ENCODE peak calls at places on chromosomes 1 and 21, in nine cellular contexts. Y is NCI-H774, I is body of pancreas, Q is skeletal muscle cell, T is head of caudate nucleus, W is mesendoderm, A is NCI-H2081, V is H1, F is GM10248. E is an unnamed sample.

GRCh38 chr1:91397605-91398004 is 7.0 kb downstream of the HFM1 start:
- DNase-seq in I (no peak), Y (no peak), T (no peak), V (no peak), A (no peak), F (no peak), W (peak), Q (no peak), E (no peak)

GRCh38 chr1:169595764-169596711 is 9.8 kb upstream of the F5 start:
- DNase-seq in F (no peak), W (peak), I (no peak), Y (no peak), Q (no peak), T (no peak), A (no peak), V (no peak), E (no peak)

GRCh38 chr1:156860639-156861423 is at the start of gene NTRK1:
- DNase-seq in Q (no peak), T (peak), W (peak), F (peak), V (peak), I (peak), A (peak), Y (peak), E (peak)

GRCh38 chr1:41980872-41981653 is 62.3 kb upstream of the HIVEP3 start:
- DNase-seq in I (peak), V (peak), W (peak), T (no peak), A (no peak), Q (no peak), Y (no peak), F (no peak), E (no peak)

GRCh38 chr21:38751379-38752050 is 54.2 kb upstream of the ETS2 start:
- DNase-seq in W (no peak), A (no peak), F (no peak), T (peak), V (no peak), Y (no peak), Q (no peak), I (no peak), E (no peak)

GRCh38 chr1:33726274-33726804 is 137.5 kb upstream of the HMGB4 start:
- DNase-seq in W (no peak), I (no peak), F (no peak), Y (no peak), A (no peak), T (no peak), V (no peak), Q (no peak), E (no peak)

GRCh38 chr1:211695135-211695816 is 19.9 kb upstream of the NEK2 start:
- DNase-seq in V (no peak), Y (no peak), T (no peak), Q (no peak), I (no peak), A (no peak), F (peak), W (peak), E (no peak)

GRCh38 chr21:41359289-41359688 is 2.5 kb upstream of the MX2 start:
- DNase-seq in F (no peak), V (no peak), Q (no peak), W (peak), T (no peak), A (no peak), I (no peak), Y (no peak), E (no peak)

GRCh38 chr1:78045850-78046778 is at the start of gene GIPC2:
- DNase-seq in A (no peak), V (peak), I (peak), Y (peak), F (peak), W (peak), Q (no peak), T (peak), E (no peak)

GRCh38 chr1:226457307-226457712 is 49.4 kb upstream of the PARP1 start:
- DNase-seq in F (no peak), I (no peak), T (no peak), Q (no peak), V (peak), Y (peak), W (peak), A (no peak), E (no peak)

GRCh38 chr1:183069562-183070216 is 46.5 kb downstream of the LAMC1 start:
- DNase-seq in A (no peak), Q (no peak), V (no peak), F (no peak), T (no peak), W (no peak), Y (peak), I (peak), E (no peak)

GRCh38 chr1:93554883-93555872 is 107.3 kb downstream of the FNBP1L start:
- DNase-seq in F (no peak), T (no peak), Y (no peak), Q (no peak), W (no peak), I (no peak), V (no peak), A (no peak), E (no peak)